ENCODE peak calls at places on chromosomes 4 and X, in ten cellular contexts. L, V, P, R, N, I, C, D, F and A are unnamed samples.

GRCh38 chr4:6143603-6144181 is 56.7 kb downstream of the JAKMIP1 start:
- DNase-seq in L (no peak), V (no peak), P (no peak), R (no peak), N (no peak), I (no peak), C (no peak), D (no peak), F (no peak), A (no peak)

GRCh38 chr4:173259310-173259709 is 74.8 kb downstream of the HMGB2 start:
- DNase-seq in L (no peak), V (no peak), P (no peak), R (no peak), N (no peak), I (no peak), C (no peak), D (no peak), F (no peak), A (no peak)

GRCh38 chr4:184427687-184428086 is 46.7 kb downstream of the IRF2 start:
- DNase-seq in L (peak), V (no peak), P (no peak), R (no peak), N (no peak), I (no peak), C (no peak), D (no peak), F (no peak), A (no peak)

GRCh38 chrX:46553935-46554334 is 8.7 kb upstream of the ZNF674 start:
- DNase-seq in L (no peak), V (no peak), P (no peak), R (no peak), N (no peak), I (no peak), C (no peak), D (no peak), F (no peak), A (no peak)

GRCh38 chrX:150513564-150513963 is 54.9 kb upstream of the MTM1 start:
- DNase-seq in L (no peak), V (no peak), P (no peak), R (no peak), N (no peak), I (no peak), C (no peak), D (no peak), F (no peak), A (no peak)

GRCh38 chrX:139094671-139095592 is 383.4 kb upstream of the FGF13 start:
- DNase-seq in L (no peak), V (peak), P (no peak), R (no peak), N (no peak), I (no peak), C (no peak), D (no peak), F (no peak), A (no peak)

GRCh38 chr4:86522349-86522748 is 71.8 kb upstream of the PTPN13 start:
- DNase-seq in L (peak), V (peak), P (no peak), R (no peak), N (no peak), I (no peak), C (no peak), D (no peak), F (no peak), A (no peak)

GRCh38 chr4:123116412-123116811 is 194.0 kb upstream of the NUDT6 start:
- DNase-seq in L (peak), V (no peak), P (no peak), R (no peak), N (no peak), I (no peak), C (no peak), D (no peak), F (no peak), A (no peak)

GRCh38 chr4:8639777-8640720 is 47.5 kb downstream of the CPZ start:
- DNase-seq in L (no peak), V (no peak), P (no peak), R (no peak), N (no peak), I (no peak), C (no peak), D (no peak), F (no peak), A (no peak)

GRCh38 chr4:168540865-168541607 is 44.2 kb downstream of the PALLD start:
- DNase-seq in L (peak), V (no peak), P (no peak), R (no peak), N (no peak), I (no peak), C (no peak), D (no peak), F (no peak), A (no peak)

GRCh38 chr4:15398001-15398400 is 29.8 kb upstream of the C1QTNF7 start:
- DNase-seq in L (no peak), V (no peak), P (peak), R (no peak), N (no peak), I (no peak), C (no peak), D (no peak), F (no peak), A (no peak)

GRCh38 chr4:156838761-156839160 is 132.8 kb downstream of the PDGFC start:
- DNase-seq in L (peak), V (no peak), P (no peak), R (no peak), N (no peak), I (no peak), C (no peak), D (no peak), F (no peak), A (no peak)

GRCh38 chr4:10077492-10078335 is 38.9 kb downstream of the WDR1 start:
- DNase-seq in L (no peak), V (no peak), P (no peak), R (no peak), N (no peak), I (no peak), C (no peak), D (no peak), F (no peak), A (no peak)

GRCh38 chrX:23699636-23700194 is 32.4 kb downstream of the PRDX4 start:
- DNase-seq in L (peak), V (no peak), P (peak), R (peak), N (no peak), I (peak), C (peak), D (peak), F (peak), A (peak)

GRCh38 chr4:15396157-15396800 is 31.6 kb upstream of the C1QTNF7 start:
- DNase-seq in L (peak), V (peak), P (peak), R (no peak), N (no peak), I (peak), C (peak), D (peak), F (peak), A (no peak)

GRCh38 chr4:5524451-5524850 is 183.9 kb downstream of the EVC2 start:
- DNase-seq in L (no peak), V (no peak), P (no peak), R (no peak), N (no peak), I (no peak), C (no peak), D (no peak), F (no peak), A (no peak)

GRCh38 chrX:147902270-147902669 is 9.4 kb upstream of the FMR1 start:
- DNase-seq in L (no peak), V (no peak), P (no peak), R (no peak), N (no peak), I (no peak), C (no peak), D (no peak), F (no peak), A (no peak)

GRCh38 chrX:148905376-148905775 is 405.0 kb downstream of the AFF2 start:
- DNase-seq in L (no peak), V (no peak), P (no peak), R (no peak), N (no peak), I (no peak), C (no peak), D (no peak), F (no peak), A (no peak)

GRCh38 chrX:3526084-3526483 is 179.6 kb upstream of the MXRA5 start:
- DNase-seq in L (peak), V (no peak), P (no peak), R (peak), N (no peak), I (no peak), C (no peak), D (no peak), F (no peak), A (no peak)

GRCh38 chr4:35358001-35358584 is 886.2 kb downstream of the ARAP2 start:
- DNase-seq in L (no peak), V (peak), P (no peak), R (no peak), N (no peak), I (no peak), C (no peak), D (no peak), F (no peak), A (no peak)

GRCh38 chr4:53043900-53044650 is 182.0 kb downstream of the RASL11B start:
- DNase-seq in L (no peak), V (no peak), P (no peak), R (no peak), N (no peak), I (no peak), C (no peak), D (no peak), F (no peak), A (no peak)

GRCh38 chr4:84582302-84582987 is 482 bp upstream of the CDS1 start:
- DNase-seq in L (peak), V (peak), P (peak), R (peak), N (peak), I (peak), C (peak), D (peak), F (peak), A (peak)

GRCh38 chrX:126770179-126770578 is 49.4 kb upstream of the PRR32 start:
- DNase-seq in L (no peak), V (peak), P (no peak), R (no peak), N (no peak), I (no peak), C (no peak), D (no peak), F (peak), A (no peak)

GRCh38 chr4:36283912-36284465 is 2.6 kb downstream of the DTHD1 start:
- DNase-seq in L (no peak), V (no peak), P (no peak), R (no peak), N (no peak), I (no peak), C (no peak), D (no peak), F (no peak), A (no peak)

GRCh38 chrX:142156567-142156966 is 48.5 kb downstream of the MAGEC2 start:
- DNase-seq in L (no peak), V (no peak), P (no peak), R (no peak), N (no peak), I (no peak), C (no peak), D (no peak), F (peak), A (no peak)

GRCh38 chr4:89108068-89108467 is 3.3 kb upstream of the TIGD2 start:
- DNase-seq in L (no peak), V (no peak), P (no peak), R (no peak), N (no peak), I (no peak), C (no peak), D (no peak), F (no peak), A (no peak)

GRCh38 chr4:159416073-159416472 is 313.2 kb downstream of the RAPGEF2 start:
- DNase-seq in L (no peak), V (no peak), P (no peak), R (no peak), N (no peak), I (no peak), C (no peak), D (no peak), F (no peak), A (no peak)

GRCh38 chr4:138401330-138401729 is 159.2 kb upstream of the SLC7A11 start:
- DNase-seq in L (no peak), V (no peak), P (no peak), R (peak), N (no peak), I (no peak), C (no peak), D (no peak), F (no peak), A (peak)

GRCh38 chr4:56696056-56696455 is 15.0 kb upstream of the HOPX start:
- DNase-seq in L (no peak), V (no peak), P (no peak), R (no peak), N (no peak), I (no peak), C (no peak), D (no peak), F (no peak), A (no peak)

GRCh38 chr4:86910369-86910768 is 18.1 kb upstream of the C4orf36 start:
- DNase-seq in L (no peak), V (no peak), P (no peak), R (no peak), N (no peak), I (no peak), C (no peak), D (no peak), F (peak), A (no peak)

GRCh38 chrX:39894626-39895025 is 203.1 kb downstream of the BCOR start:
- DNase-seq in L (no peak), V (peak), P (no peak), R (no peak), N (no peak), I (no peak), C (peak), D (no peak), F (no peak), A (no peak)

GRCh38 chr4:22921891-22922290 is 229.2 kb downstream of the GBA3 start:
- DNase-seq in L (no peak), V (no peak), P (no peak), R (no peak), N (no peak), I (no peak), C (no peak), D (no peak), F (no peak), A (no peak)

GRCh38 chrX:17494231-17494630 is 119.2 kb downstream of the NHS start:
- DNase-seq in L (no peak), V (no peak), P (no peak), R (no peak), N (no peak), I (no peak), C (no peak), D (no peak), F (no peak), A (no peak)

GRCh38 chr4:74037076-74037475 is 1.4 kb downstream of the CXCL3 start:
- DNase-seq in L (no peak), V (no peak), P (no peak), R (no peak), N (no peak), I (no peak), C (no peak), D (no peak), F (no peak), A (no peak)

GRCh38 chr4:26320453-26321325 is at the start of gene RBPJ:
- DNase-seq in L (peak), V (peak), P (peak), R (peak), N (peak), I (peak), C (peak), D (peak), F (peak), A (peak)

GRCh38 chrX:44344194-44344593 is 722 bp upstream of the EFHC2 start:
- DNase-seq in L (no peak), V (no peak), P (no peak), R (no peak), N (no peak), I (peak), C (peak), D (peak), F (no peak), A (peak)

GRCh38 chrX:103124284-103124683 is 31.3 kb upstream of the NXF3 start:
- DNase-seq in L (no peak), V (no peak), P (no peak), R (no peak), N (no peak), I (no peak), C (no peak), D (no peak), F (no peak), A (no peak)